ENCODE peak calls at places on chromosomes 1 and 21, in eight cellular contexts. One of them, this sample, is unnamed.

GRCh38 chr1:221961532-221962292 is 219.8 kb upstream of the DUSP10 start:
- DNase-seq in Panc1: peak
- DNase-seq in C1 segment of cervical spinal cord: no peak
- DNase-seq in hepatic stellate cell: peak
- DNase-seq in pancreas: peak
- DNase-seq in caudate nucleus: no peak
- DNase-seq in hippocampal formation: no peak
- DNase-seq in bronchial epithelial cell: peak
- DNase-seq in this sample: no peak

GRCh38 chr1:67355745-67356424 is 48.2 kb downstream of the IL12RB2 start:
- DNase-seq in Panc1: no peak
- DNase-seq in C1 segment of cervical spinal cord: no peak
- DNase-seq in hepatic stellate cell: no peak
- DNase-seq in pancreas: no peak
- DNase-seq in caudate nucleus: no peak
- DNase-seq in hippocampal formation: no peak
- DNase-seq in bronchial epithelial cell: peak
- DNase-seq in this sample: no peak

GRCh38 chr1:210882414-210883221 is 251.3 kb downstream of the KCNH1 start:
- DNase-seq in Panc1: no peak
- DNase-seq in C1 segment of cervical spinal cord: no peak
- DNase-seq in hepatic stellate cell: no peak
- DNase-seq in pancreas: no peak
- DNase-seq in caudate nucleus: peak
- DNase-seq in hippocampal formation: peak
- DNase-seq in bronchial epithelial cell: peak
- DNase-seq in this sample: no peak

GRCh38 chr1:154764181-154764580 is 105.9 kb downstream of the KCNN3 start:
- DNase-seq in Panc1: no peak
- DNase-seq in C1 segment of cervical spinal cord: no peak
- DNase-seq in hepatic stellate cell: no peak
- DNase-seq in pancreas: no peak
- DNase-seq in caudate nucleus: no peak
- DNase-seq in hippocampal formation: no peak
- DNase-seq in bronchial epithelial cell: no peak
- DNase-seq in this sample: no peak

GRCh38 chr1:113452921-113453770 is 62.8 kb downstream of the MAGI3 start:
- DNase-seq in Panc1: no peak
- DNase-seq in C1 segment of cervical spinal cord: no peak
- DNase-seq in hepatic stellate cell: peak
- DNase-seq in pancreas: no peak
- DNase-seq in caudate nucleus: no peak
- DNase-seq in hippocampal formation: peak
- DNase-seq in bronchial epithelial cell: peak
- DNase-seq in this sample: no peak

GRCh38 chr21:20739421-20739820 is 258.8 kb upstream of the NCAM2 start:
- DNase-seq in Panc1: no peak
- DNase-seq in C1 segment of cervical spinal cord: no peak
- DNase-seq in hepatic stellate cell: no peak
- DNase-seq in pancreas: no peak
- DNase-seq in caudate nucleus: no peak
- DNase-seq in hippocampal formation: no peak
- DNase-seq in bronchial epithelial cell: no peak
- DNase-seq in this sample: no peak

GRCh38 chr1:175129182-175129581 is 61.5 kb downstream of the TNN start:
- DNase-seq in Panc1: no peak
- DNase-seq in C1 segment of cervical spinal cord: no peak
- DNase-seq in hepatic stellate cell: no peak
- DNase-seq in pancreas: no peak
- DNase-seq in caudate nucleus: no peak
- DNase-seq in hippocampal formation: no peak
- DNase-seq in bronchial epithelial cell: peak
- DNase-seq in this sample: no peak

GRCh38 chr1:169594391-169594790 is 8.1 kb upstream of the F5 start:
- DNase-seq in Panc1: no peak
- DNase-seq in C1 segment of cervical spinal cord: no peak
- DNase-seq in hepatic stellate cell: no peak
- DNase-seq in pancreas: no peak
- DNase-seq in caudate nucleus: no peak
- DNase-seq in hippocampal formation: no peak
- DNase-seq in bronchial epithelial cell: no peak
- DNase-seq in this sample: no peak

GRCh38 chr1:229263254-229263653 is 7.7 kb upstream of the RAB4A start:
- DNase-seq in Panc1: no peak
- DNase-seq in C1 segment of cervical spinal cord: no peak
- DNase-seq in hepatic stellate cell: no peak
- DNase-seq in pancreas: no peak
- DNase-seq in caudate nucleus: no peak
- DNase-seq in hippocampal formation: no peak
- DNase-seq in bronchial epithelial cell: no peak
- DNase-seq in this sample: no peak

GRCh38 chr1:203163891-203164635 is 11.6 kb downstream of the MYBPH start:
- DNase-seq in Panc1: no peak
- DNase-seq in C1 segment of cervical spinal cord: no peak
- DNase-seq in hepatic stellate cell: no peak
- DNase-seq in pancreas: no peak
- DNase-seq in caudate nucleus: no peak
- DNase-seq in hippocampal formation: no peak
- DNase-seq in bronchial epithelial cell: no peak
- DNase-seq in this sample: no peak

GRCh38 chr1:45566722-45567121 is 16.1 kb downstream of the AKR1A1 start:
- DNase-seq in Panc1: no peak
- DNase-seq in C1 segment of cervical spinal cord: no peak
- DNase-seq in hepatic stellate cell: no peak
- DNase-seq in pancreas: no peak
- DNase-seq in caudate nucleus: no peak
- DNase-seq in hippocampal formation: no peak
- DNase-seq in bronchial epithelial cell: no peak
- DNase-seq in this sample: no peak

GRCh38 chr1:22969224-22969829 is 3.3 kb downstream of the LACTBL1 start:
- DNase-seq in Panc1: no peak
- DNase-seq in C1 segment of cervical spinal cord: no peak
- DNase-seq in hepatic stellate cell: no peak
- DNase-seq in pancreas: peak
- DNase-seq in caudate nucleus: no peak
- DNase-seq in hippocampal formation: no peak
- DNase-seq in bronchial epithelial cell: peak
- DNase-seq in this sample: peak

GRCh38 chr1:190475394-190476250 is 2.0 kb downstream of the BRINP3 start:
- DNase-seq in Panc1: no peak
- DNase-seq in C1 segment of cervical spinal cord: peak
- DNase-seq in hepatic stellate cell: no peak
- DNase-seq in pancreas: no peak
- DNase-seq in caudate nucleus: no peak
- DNase-seq in hippocampal formation: no peak
- DNase-seq in bronchial epithelial cell: no peak
- DNase-seq in this sample: no peak

GRCh38 chr1:64701071-64701470 is 43.8 kb upstream of the RAVER2 start:
- DNase-seq in Panc1: no peak
- DNase-seq in C1 segment of cervical spinal cord: no peak
- DNase-seq in hepatic stellate cell: no peak
- DNase-seq in pancreas: no peak
- DNase-seq in caudate nucleus: no peak
- DNase-seq in hippocampal formation: no peak
- DNase-seq in bronchial epithelial cell: peak
- DNase-seq in this sample: no peak

GRCh38 chr1:109491372-109491771 is 2.5 kb upstream of the CYB561D1 start:
- DNase-seq in Panc1: no peak
- DNase-seq in C1 segment of cervical spinal cord: no peak
- DNase-seq in hepatic stellate cell: no peak
- DNase-seq in pancreas: no peak
- DNase-seq in caudate nucleus: no peak
- DNase-seq in hippocampal formation: no peak
- DNase-seq in bronchial epithelial cell: no peak
- DNase-seq in this sample: no peak

GRCh38 chr1:26132825-26133167 is 21.2 kb downstream of the PDIK1L start:
- DNase-seq in Panc1: no peak
- DNase-seq in C1 segment of cervical spinal cord: no peak
- DNase-seq in hepatic stellate cell: no peak
- DNase-seq in pancreas: no peak
- DNase-seq in caudate nucleus: no peak
- DNase-seq in hippocampal formation: no peak
- DNase-seq in bronchial epithelial cell: no peak
- DNase-seq in this sample: no peak

GRCh38 chr1:214552174-214552608 is 789 bp upstream of the PTPN14 start:
- DNase-seq in Panc1: no peak
- DNase-seq in C1 segment of cervical spinal cord: no peak
- DNase-seq in hepatic stellate cell: peak
- DNase-seq in pancreas: peak
- DNase-seq in caudate nucleus: no peak
- DNase-seq in hippocampal formation: no peak
- DNase-seq in bronchial epithelial cell: peak
- DNase-seq in this sample: no peak

GRCh38 chr21:27827972-27828371 is 861.1 kb upstream of the ADAMTS5 start:
- DNase-seq in Panc1: no peak
- DNase-seq in C1 segment of cervical spinal cord: no peak
- DNase-seq in hepatic stellate cell: no peak
- DNase-seq in pancreas: no peak
- DNase-seq in caudate nucleus: no peak
- DNase-seq in hippocampal formation: no peak
- DNase-seq in bronchial epithelial cell: peak
- DNase-seq in this sample: no peak

GRCh38 chr1:104671684-104672353 is 922.1 kb downstream of the AMY1C start:
- DNase-seq in Panc1: no peak
- DNase-seq in C1 segment of cervical spinal cord: no peak
- DNase-seq in hepatic stellate cell: no peak
- DNase-seq in pancreas: no peak
- DNase-seq in caudate nucleus: no peak
- DNase-seq in hippocampal formation: no peak
- DNase-seq in bronchial epithelial cell: no peak
- DNase-seq in this sample: no peak

GRCh38 chr1:93499075-93499474 is 51.2 kb downstream of the FNBP1L start:
- DNase-seq in Panc1: no peak
- DNase-seq in C1 segment of cervical spinal cord: no peak
- DNase-seq in hepatic stellate cell: no peak
- DNase-seq in pancreas: no peak
- DNase-seq in caudate nucleus: no peak
- DNase-seq in hippocampal formation: no peak
- DNase-seq in bronchial epithelial cell: no peak
- DNase-seq in this sample: no peak

GRCh38 chr1:222547944-222548671 is at the start of gene HHIPL2:
- DNase-seq in Panc1: no peak
- DNase-seq in C1 segment of cervical spinal cord: no peak
- DNase-seq in hepatic stellate cell: no peak
- DNase-seq in pancreas: no peak
- DNase-seq in caudate nucleus: no peak
- DNase-seq in hippocampal formation: no peak
- DNase-seq in bronchial epithelial cell: no peak
- DNase-seq in this sample: no peak

GRCh38 chr1:227934476-227935313 is 13.0 kb downstream of the WNT9A start:
- DNase-seq in Panc1: peak
- DNase-seq in C1 segment of cervical spinal cord: no peak
- DNase-seq in hepatic stellate cell: no peak
- DNase-seq in pancreas: peak
- DNase-seq in caudate nucleus: no peak
- DNase-seq in hippocampal formation: no peak
- DNase-seq in bronchial epithelial cell: peak
- DNase-seq in this sample: no peak

GRCh38 chr1:171727778-171728177 is 14.1 kb downstream of the VAMP4 start:
- DNase-seq in Panc1: no peak
- DNase-seq in C1 segment of cervical spinal cord: no peak
- DNase-seq in hepatic stellate cell: no peak
- DNase-seq in pancreas: no peak
- DNase-seq in caudate nucleus: no peak
- DNase-seq in hippocampal formation: no peak
- DNase-seq in bronchial epithelial cell: no peak
- DNase-seq in this sample: no peak

GRCh38 chr1:5720936-5721335 is 271.3 kb downstream of the NPHP4 start:
- DNase-seq in Panc1: no peak
- DNase-seq in C1 segment of cervical spinal cord: no peak
- DNase-seq in hepatic stellate cell: no peak
- DNase-seq in pancreas: no peak
- DNase-seq in caudate nucleus: no peak
- DNase-seq in hippocampal formation: no peak
- DNase-seq in bronchial epithelial cell: peak
- DNase-seq in this sample: no peak

GRCh38 chr1:16459503-16459902 is 19.0 kb downstream of the NECAP2 start:
- DNase-seq in Panc1: no peak
- DNase-seq in C1 segment of cervical spinal cord: peak
- DNase-seq in hepatic stellate cell: no peak
- DNase-seq in pancreas: no peak
- DNase-seq in caudate nucleus: peak
- DNase-seq in hippocampal formation: no peak
- DNase-seq in bronchial epithelial cell: no peak
- DNase-seq in this sample: no peak

GRCh38 chr1:15680614-15681345 is 3.3 kb upstream of the PLEKHM2 start:
- DNase-seq in Panc1: peak
- DNase-seq in C1 segment of cervical spinal cord: no peak
- DNase-seq in hepatic stellate cell: peak
- DNase-seq in pancreas: no peak
- DNase-seq in caudate nucleus: no peak
- DNase-seq in hippocampal formation: no peak
- DNase-seq in bronchial epithelial cell: peak
- DNase-seq in this sample: no peak

GRCh38 chr1:85332575-85332974 is 56.1 kb upstream of the BCL10 start:
- DNase-seq in Panc1: no peak
- DNase-seq in C1 segment of cervical spinal cord: no peak
- DNase-seq in hepatic stellate cell: no peak
- DNase-seq in pancreas: no peak
- DNase-seq in caudate nucleus: no peak
- DNase-seq in hippocampal formation: no peak
- DNase-seq in bronchial epithelial cell: no peak
- DNase-seq in this sample: no peak

GRCh38 chr1:224523676-224524075 is 89.1 kb upstream of the WDR26 start:
- DNase-seq in Panc1: no peak
- DNase-seq in C1 segment of cervical spinal cord: no peak
- DNase-seq in hepatic stellate cell: no peak
- DNase-seq in pancreas: no peak
- DNase-seq in caudate nucleus: no peak
- DNase-seq in hippocampal formation: no peak
- DNase-seq in bronchial epithelial cell: no peak
- DNase-seq in this sample: no peak

GRCh38 chr1:99766378-99766800 is at the start of gene FRRS1:
- DNase-seq in Panc1: peak
- DNase-seq in C1 segment of cervical spinal cord: peak
- DNase-seq in hepatic stellate cell: peak
- DNase-seq in pancreas: peak
- DNase-seq in caudate nucleus: no peak
- DNase-seq in hippocampal formation: peak
- DNase-seq in bronchial epithelial cell: peak
- DNase-seq in this sample: no peak

GRCh38 chr21:32457962-32458361 is 45.5 kb downstream of the EVA1C start:
- DNase-seq in Panc1: no peak
- DNase-seq in C1 segment of cervical spinal cord: no peak
- DNase-seq in hepatic stellate cell: no peak
- DNase-seq in pancreas: no peak
- DNase-seq in caudate nucleus: no peak
- DNase-seq in hippocampal formation: no peak
- DNase-seq in bronchial epithelial cell: no peak
- DNase-seq in this sample: no peak

GRCh38 chr21:46003575-46004007 is 22.0 kb downstream of the COL6A1 start:
- DNase-seq in Panc1: no peak
- DNase-seq in C1 segment of cervical spinal cord: no peak
- DNase-seq in hepatic stellate cell: no peak
- DNase-seq in pancreas: no peak
- DNase-seq in caudate nucleus: no peak
- DNase-seq in hippocampal formation: no peak
- DNase-seq in bronchial epithelial cell: no peak
- DNase-seq in this sample: no peak

GRCh38 chr21:36210779-36211659 is 54.4 kb downstream of the DOP1B start:
- DNase-seq in Panc1: no peak
- DNase-seq in C1 segment of cervical spinal cord: no peak
- DNase-seq in hepatic stellate cell: no peak
- DNase-seq in pancreas: no peak
- DNase-seq in caudate nucleus: no peak
- DNase-seq in hippocampal formation: no peak
- DNase-seq in bronchial epithelial cell: no peak
- DNase-seq in this sample: no peak

GRCh38 chr1:6198646-6199297 is 623 bp downstream of the RPL22 start:
- DNase-seq in Panc1: no peak
- DNase-seq in C1 segment of cervical spinal cord: no peak
- DNase-seq in hepatic stellate cell: no peak
- DNase-seq in pancreas: no peak
- DNase-seq in caudate nucleus: no peak
- DNase-seq in hippocampal formation: no peak
- DNase-seq in bronchial epithelial cell: no peak
- DNase-seq in this sample: no peak

GRCh38 chr21:14229399-14229798 is 13.4 kb downstream of the RBM11 start:
- DNase-seq in Panc1: no peak
- DNase-seq in C1 segment of cervical spinal cord: no peak
- DNase-seq in hepatic stellate cell: no peak
- DNase-seq in pancreas: no peak
- DNase-seq in caudate nucleus: no peak
- DNase-seq in hippocampal formation: no peak
- DNase-seq in bronchial epithelial cell: no peak
- DNase-seq in this sample: no peak